ENCODE peak calls at places on chromosomes 4 and X, in five cellular contexts. Y, Z, Q, X and U are unnamed samples.

GRCh38 chr4:164700471-164700870 is 53.5 kb upstream of the SMIM31 start:
- DNase-seq in Y (peak; percentile 35), Q (peak; percentile 26), X (no peak), Z (no peak), U (no peak)

GRCh38 chrX:2484721-2485459 is 15.9 kb downstream of the DHRSX start:
- DNase-seq in Y (no peak), Q (no peak), X (no peak), Z (no peak), U (no peak)

GRCh38 chrX:107674480-107675364 is 46.4 kb downstream of the PRPS1 start:
- DNase-seq in Z (no peak), Q (peak; percentile 48), Y (no peak), X (no peak), U (peak; percentile 92)

GRCh38 chr4:132642196-132642817 is 506.8 kb upstream of the PCDH10 start:
- DNase-seq in Q (no peak), Y (peak; percentile 42), X (no peak), Z (no peak), U (no peak)

GRCh38 chr4:104494161-104494560 is 533 bp downstream of the CXXC4 start:
- DNase-seq in Q (no peak), X (no peak), Y (no peak), Z (no peak), U (no peak)

GRCh38 chr4:106063009-106063408 is 167.7 kb downstream of the NPNT start:
- DNase-seq in Z (no peak), Q (no peak), X (no peak), Y (no peak), U (no peak)

GRCh38 chrX:71671043-71671829 is 3.9 kb downstream of the LOC101059915 start:
- DNase-seq in X (peak; percentile 48), Q (peak; percentile 74), Y (no peak), Z (no peak), U (no peak)

GRCh38 chr4:72568959-72569718 is at the start of gene ADAMTS3:
- DNase-seq in Y (no peak), X (no peak), Q (peak; percentile 24), Z (no peak), U (peak; percentile 27)

GRCh38 chr4:48467442-48467841 is 15.7 kb upstream of the SLC10A4 start:
- DNase-seq in Y (no peak), X (no peak), Q (no peak), Z (no peak), U (no peak)

GRCh38 chr4:41154814-41155177 is 59.5 kb downstream of the APBB2 start:
- DNase-seq in Z (no peak), X (no peak), Y (no peak), Q (no peak), U (no peak)

GRCh38 chr4:73068496-73069337 is 799 bp downstream of the COX18 start:
- DNase-seq in Z (no peak), Q (no peak), Y (peak; percentile 17), X (no peak), U (no peak)

GRCh38 chr4:73257995-73258667 is 467 bp downstream of the ANKRD17 start:
- DNase-seq in Z (no peak), Q (no peak), Y (peak; percentile 44), X (no peak), U (no peak)

GRCh38 chrX:136205882-136206281 is 45.3 kb downstream of the MAP7D3 start:
- DNase-seq in Q (no peak), Y (no peak), Z (no peak), X (no peak), U (no peak)

GRCh38 chrX:123513585-123514278 is 219.1 kb downstream of the THOC2 start:
- DNase-seq in Z (no peak), Y (no peak), X (no peak), Q (no peak), U (no peak)

GRCh38 chr4:17957689-17958088 is 63.9 kb downstream of the LCORL start:
- DNase-seq in Q (no peak), Y (no peak), X (no peak), Z (no peak), U (no peak)

GRCh38 chrX:22196151-22196550 is 76.6 kb upstream of the CBLL2 start:
- DNase-seq in X (no peak), Z (no peak), Q (no peak), Y (no peak), U (no peak)

GRCh38 chr4:177638871-177639270 is 196.6 kb upstream of the AGA start:
- DNase-seq in Z (no peak), Y (no peak), Q (no peak), X (no peak), U (no peak)

GRCh38 chrX:136540226-136540625 is 8.2 kb downstream of the VGLL1 start:
- DNase-seq in Z (no peak), Y (no peak), Q (no peak), X (no peak), U (no peak)

GRCh38 chr4:21765810-21766407 is 182.7 kb downstream of the KCNIP4 start:
- DNase-seq in Y (peak; percentile 48), X (no peak), Z (no peak), Q (peak; percentile 36), U (no peak)

GRCh38 chr4:26022346-26022891 is 108.4 kb downstream of the SMIM20 start:
- DNase-seq in Q (no peak), Y (peak; percentile 48), X (no peak), Z (no peak), U (no peak)

GRCh38 chrX:150547511-150548115 is 20.8 kb upstream of the MTM1 start:
- DNase-seq in Q (peak; percentile 48), Z (peak; percentile 55), Y (peak; percentile 53), X (no peak), U (peak; percentile 24)

GRCh38 chr4:135256111-135256510 is 1054.5 kb upstream of the PABPC4L start:
- DNase-seq in Q (no peak), Z (no peak), X (no peak), Y (no peak), U (no peak)

GRCh38 chrX:110491846-110492620 is 133.4 kb downstream of the RTL9 start:
- DNase-seq in X (no peak), Y (no peak), Q (no peak), Z (no peak), U (no peak)

GRCh38 chr4:184896868-184897715 is 71.3 kb upstream of the ACSL1 start:
- DNase-seq in Y (no peak), X (no peak), Q (no peak), Z (no peak), U (no peak)

GRCh38 chrX:38192007-38192625 is 28.6 kb downstream of the SRPX start:
- DNase-seq in Q (no peak), Z (no peak), X (no peak), Y (no peak), U (no peak)

GRCh38 chr4:101279377-101279871 is 67.9 kb downstream of the PPP3CA start:
- DNase-seq in Q (no peak), Y (no peak), Z (no peak), X (no peak), U (peak; percentile 59)